ENCODE peak calls at places on chromosomes 3 and 15, in eight cellular contexts. K is endothelial cell of umbilical vein, D is GM23338, P is IMR-90, Q is GM23248, U is keratinocyte, Y is fibroblast of lung, L is osteoblast. Z is an unnamed sample. For H4K20me1, the result is how much of the 10 kb centered on the place peaks cover.

GRCh38 chr3:9727041-9727595 is 4.4 kb upstream of the BRPF1 start:
- DNase-seq in K (no peak), D (peak), P (no peak), Q (peak), U (no peak), Y (no peak), L (no peak), Z (no peak)

GRCh38 chr3:127655641-127656040 is 17.1 kb upstream of the ABTB1 start:
- DNase-seq in K (no peak), D (no peak), P (peak), Q (peak), U (no peak), Y (peak), L (peak), Z (peak)

GRCh38 chr3:129058441-129059194 is 2.0 kb upstream of the GP9 start:
- DNase-seq in K (no peak), D (peak), P (no peak), Q (no peak), U (no peak), Y (no peak), L (peak), Z (no peak)

GRCh38 chr3:20147374-20147773 is 38.6 kb downstream of the SGO1 start:
- DNase-seq in K (no peak), D (no peak), P (no peak), Q (no peak), U (no peak), Y (no peak), L (no peak), Z (no peak)

GRCh38 chr3:48664313-48664644 is 1.6 kb upstream of the CELSR3 start:
- DNase-seq in K (no peak), D (no peak), P (no peak), Q (no peak), U (no peak), Y (no peak), L (no peak), Z (no peak)

GRCh38 chr3:16290007-16290826 is 25.2 kb downstream of the OXNAD1 start:
- DNase-seq in K (peak), D (peak), P (peak), Q (peak), U (no peak), Y (peak), L (no peak), Z (no peak)

GRCh38 chr3:128318275-128318920 is 148.3 kb downstream of the DNAJB8 start:
- DNase-seq in K (no peak), D (no peak), P (no peak), Q (no peak), U (no peak), Y (no peak), L (no peak), Z (no peak)

GRCh38 chr3:12336099-12336498 is 47.2 kb downstream of the PPARG start:
- DNase-seq in K (no peak), D (no peak), P (no peak), Q (no peak), U (no peak), Y (peak), L (no peak), Z (peak)

GRCh38 chr3:187770224-187770623 is 25.0 kb upstream of the BCL6 start:
- DNase-seq in K (no peak), D (no peak), P (no peak), Q (no peak), U (no peak), Y (no peak), L (no peak), Z (no peak)

GRCh38 chr15:33310481-33311311 is at the start of gene RYR3:
- DNase-seq in K (no peak), D (peak), P (no peak), Q (peak), U (no peak), Y (peak), L (peak), Z (peak)

GRCh38 chr15:85504739-85505676 is 124.6 kb downstream of the AKAP13 start:
- DNase-seq in K (peak), D (peak), P (peak), Q (peak), U (peak), Y (peak), L (peak), Z (peak)

GRCh38 chr15:33735637-33736247 is 232.6 kb upstream of the CHRM5 start:
- DNase-seq in K (peak), D (peak), P (peak), Q (peak), U (no peak), Y (peak), L (no peak), Z (no peak)

GRCh38 chr15:60526127-60526616 is 47.2 kb upstream of the ICE2 start:
- DNase-seq in K (no peak), D (no peak), P (no peak), Q (no peak), U (no peak), Y (no peak), L (no peak), Z (no peak)

GRCh38 chr15:70690491-70691281 is 72.7 kb downstream of the UACA start:
- DNase-seq in K (peak), D (no peak), P (no peak), Q (no peak), U (no peak), Y (peak), L (no peak), Z (no peak)

GRCh38 chr3:66224220-66224619 is 3.4 kb downstream of the SLC25A26 start:
- DNase-seq in K (no peak), D (no peak), P (no peak), Q (no peak), U (no peak), Y (no peak), L (no peak), Z (no peak)

GRCh38 chr15:81292516-81293001 is 31.4 kb downstream of the STARD5 start:
- DNase-seq in K (no peak), D (no peak), P (no peak), Q (no peak), U (no peak), Y (no peak), L (no peak), Z (no peak)

GRCh38 chr15:75531041-75531450 is 48.1 kb downstream of the PTPN9 start:
- DNase-seq in K (no peak), D (no peak), P (peak), Q (peak), U (no peak), Y (peak), L (peak), Z (peak)

GRCh38 chr3:11956781-11957180 is 47.4 kb upstream of the SYN2 start:
- DNase-seq in K (no peak), D (no peak), P (no peak), Q (no peak), U (no peak), Y (no peak), L (no peak), Z (no peak)

GRCh38 chr3:195855471-195856409 is 44.0 kb upstream of the MUC4 start:
- DNase-seq in K (no peak), D (no peak), P (no peak), Q (no peak), U (no peak), Y (no peak), L (peak), Z (no peak)

GRCh38 chr15:40280260-40281056 is 2.4 kb downstream of the ANKRD63 start:
- DNase-seq in K (no peak), D (peak), P (no peak), Q (no peak), U (no peak), Y (no peak), L (no peak), Z (no peak)

GRCh38 chr15:31402511-31403056 is 75.9 kb downstream of the KLF13 start:
- DNase-seq in K (no peak), D (no peak), P (peak), Q (peak), U (no peak), Y (no peak), L (peak), Z (no peak)

GRCh38 chr3:156448300-156448699 is 106.6 kb downstream of the SSR3 start:
- DNase-seq in K (peak), D (peak), P (peak), Q (peak), U (no peak), Y (peak), L (peak), Z (no peak)

GRCh38 chr15:63090502-63091286 is 31.0 kb upstream of the LACTB start:
- DNase-seq in K (no peak), D (no peak), P (no peak), Q (no peak), U (no peak), Y (no peak), L (peak), Z (no peak)

GRCh38 chr15:31266712-31267111 is 59.9 kb upstream of the KLF13 start:
- DNase-seq in K (no peak), D (no peak), P (no peak), Q (no peak), U (no peak), Y (no peak), L (no peak), Z (no peak)

GRCh38 chr3:150170843-150171513 is 200.3 kb upstream of the PFN2 start:
- DNase-seq in K (no peak), D (no peak), P (peak), Q (no peak), U (no peak), Y (no peak), L (no peak), Z (no peak)

GRCh38 chr15:33154366-33155166 is 39.9 kb downstream of the FMN1 start:
- DNase-seq in K (no peak), D (no peak), P (peak), Q (peak), U (peak), Y (peak), L (peak), Z (peak)

GRCh38 chr3:179949869-179950268 is 86.9 kb downstream of the PEX5L start:
- DNase-seq in K (no peak), D (no peak), P (no peak), Q (no peak), U (no peak), Y (no peak), L (no peak), Z (no peak)

DNA sequence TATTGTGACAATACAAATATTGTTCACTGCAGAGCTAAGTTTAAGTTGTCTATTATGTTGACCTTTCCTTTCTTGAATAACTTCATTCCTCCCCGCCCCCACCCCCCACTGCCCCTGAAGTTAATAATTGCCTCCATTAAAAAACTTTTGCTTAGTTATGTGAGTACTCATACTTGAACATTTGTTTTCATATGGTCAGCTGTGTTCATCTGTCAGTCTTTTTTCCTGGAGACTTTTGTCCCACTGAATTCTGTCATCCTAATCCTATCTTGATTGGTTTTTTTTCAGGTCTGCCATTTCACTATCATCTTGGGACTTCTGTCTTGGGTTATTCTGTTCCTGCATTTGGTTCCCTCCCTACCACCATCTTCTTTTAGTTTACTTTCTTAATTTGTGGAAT is 8.5 kb downstream of the SLC25A36 start:
- DNase-seq in K (no peak), D (no peak), P (no peak), Q (no peak), U (no peak), Y (no peak), L (no peak), Z (no peak)
- H4K20me1 ChIP-seq in K (under half), D (half or more), P (half or more), Q (under half), U (under half), Y (under half), L (under half), Z (half or more)

GRCh38 chr3:125337506-125337905 is 37.6 kb downstream of the ZNF148 start:
- DNase-seq in K (no peak), D (no peak), P (no peak), Q (no peak), U (no peak), Y (no peak), L (no peak), Z (no peak)

GRCh38 chr3:125340121-125340520 is 35.0 kb downstream of the ZNF148 start:
- DNase-seq in K (no peak), D (no peak), P (no peak), Q (no peak), U (no peak), Y (no peak), L (no peak), Z (no peak)

GRCh38 chr3:125331243-125331642 is 43.9 kb downstream of the ZNF148 start:
- DNase-seq in K (no peak), D (no peak), P (no peak), Q (peak), U (no peak), Y (peak), L (no peak), Z (peak)

GRCh38 chr3:125332504-125332903 is 42.6 kb downstream of the ZNF148 start:
- DNase-seq in K (no peak), D (peak), P (no peak), Q (no peak), U (no peak), Y (no peak), L (no peak), Z (no peak)

DNA sequence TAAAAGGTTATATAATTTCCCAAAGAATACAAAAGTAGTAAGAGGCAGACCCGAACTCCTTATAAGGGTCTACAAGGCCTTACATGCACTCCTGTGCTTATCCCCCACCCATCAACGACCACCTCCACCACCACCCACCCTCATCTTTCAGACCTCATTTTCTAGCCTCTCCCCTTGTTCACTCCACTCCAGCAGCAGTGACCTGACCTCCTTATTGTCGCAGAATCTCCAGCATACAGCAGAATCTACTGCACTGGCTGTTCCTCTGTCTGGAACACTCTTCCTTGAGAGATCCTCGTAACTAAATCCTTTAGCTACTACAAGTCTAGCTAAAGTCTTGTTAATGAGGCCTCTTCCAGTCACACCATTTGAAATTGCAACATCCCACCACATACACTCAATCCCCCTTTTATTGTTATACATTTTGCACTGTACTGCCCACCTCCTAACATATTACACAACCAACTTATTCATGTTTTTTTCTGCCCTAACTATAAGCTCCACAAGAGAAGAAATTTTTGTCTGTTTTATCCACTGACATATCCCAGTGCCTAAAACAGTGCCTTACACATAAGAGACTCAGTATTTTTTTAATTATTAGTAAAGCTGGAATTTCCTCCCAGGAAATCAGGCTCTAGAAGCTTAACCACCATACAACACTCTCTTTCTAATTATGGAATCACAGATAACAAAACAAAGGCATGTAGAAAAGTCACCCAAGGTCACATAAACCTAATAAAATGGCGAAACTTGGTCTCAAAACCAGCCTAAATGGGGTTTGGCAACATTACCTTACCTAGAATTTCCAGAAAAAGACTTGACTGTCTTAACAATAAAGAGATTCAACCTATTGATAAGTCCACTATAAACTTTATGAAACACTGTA is 40.2 kb downstream of the ZNF148 start:
- DNase-seq in K (peak), D (no peak), P (no peak), Q (no peak), U (no peak), Y (peak), L (peak), Z (no peak)
- H4K20me1 ChIP-seq in K (under half), D (under half), P (half or more), Q (under half), U (under half), Y (under half), L (half or more), Z (half or more)

GRCh38 chr3:177069514-177070329 is 127.6 kb downstream of the TBL1XR1 start:
- DNase-seq in K (peak), D (no peak), P (peak), Q (peak), U (no peak), Y (peak), L (peak), Z (peak)

GRCh38 chr3:177066068-177066467 is 131.2 kb downstream of the TBL1XR1 start:
- DNase-seq in K (no peak), D (no peak), P (no peak), Q (no peak), U (no peak), Y (no peak), L (no peak), Z (no peak)

GRCh38 chr3:177065285-177066028 is 131.8 kb downstream of the TBL1XR1 start:
- DNase-seq in K (no peak), D (no peak), P (no peak), Q (no peak), U (no peak), Y (peak), L (no peak), Z (peak)

GRCh38 chr3:177071496-177072156 is 125.7 kb downstream of the TBL1XR1 start:
- DNase-seq in K (no peak), D (no peak), P (no peak), Q (no peak), U (no peak), Y (no peak), L (peak), Z (no peak)

DNA sequence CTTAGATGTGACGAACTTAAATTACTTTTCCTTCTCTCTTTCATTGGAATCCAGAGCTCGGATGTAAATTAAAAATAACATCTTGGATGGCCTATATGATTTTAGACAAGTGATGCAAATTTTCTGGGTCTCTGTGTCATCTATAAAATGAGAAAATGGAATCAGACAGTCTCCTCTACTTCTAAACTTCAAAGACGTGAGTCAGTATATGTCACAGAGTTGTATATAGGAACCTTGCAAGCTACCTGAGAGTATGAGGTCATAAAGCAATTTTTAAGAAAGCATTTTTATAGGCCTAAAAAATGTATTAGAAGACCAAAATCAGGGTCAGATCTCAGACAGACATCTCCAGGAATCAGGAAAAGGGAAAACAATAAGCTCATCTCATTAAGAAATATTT is 128.3 kb downstream of the TBL1XR1 start:
- DNase-seq in K (no peak), D (no peak), P (no peak), Q (no peak), U (no peak), Y (no peak), L (no peak), Z (no peak)
- H4K20me1 ChIP-seq in K (under half), D (under half), P (half or more), Q (under half), U (under half), Y (under half), L (under half), Z (half or more)

GRCh38 chr3:140187648-140188221 is 252.8 kb downstream of the CLSTN2 start:
- DNase-seq in K (no peak), D (no peak), P (no peak), Q (no peak), U (no peak), Y (no peak), L (no peak), Z (no peak)

GRCh38 chr3:140185375-140185774 is 250.4 kb downstream of the CLSTN2 start:
- DNase-seq in K (no peak), D (no peak), P (no peak), Q (no peak), U (no peak), Y (no peak), L (no peak), Z (no peak)

GRCh38 chr3:140187028-140187427 is 252.0 kb downstream of the CLSTN2 start:
- DNase-seq in K (no peak), D (no peak), P (no peak), Q (no peak), U (no peak), Y (no peak), L (no peak), Z (no peak)

GRCh38 chr3:140186421-140186920 is 251.5 kb downstream of the CLSTN2 start:
- DNase-seq in K (no peak), D (no peak), P (peak), Q (peak), U (no peak), Y (peak), L (no peak), Z (peak)

DNA sequence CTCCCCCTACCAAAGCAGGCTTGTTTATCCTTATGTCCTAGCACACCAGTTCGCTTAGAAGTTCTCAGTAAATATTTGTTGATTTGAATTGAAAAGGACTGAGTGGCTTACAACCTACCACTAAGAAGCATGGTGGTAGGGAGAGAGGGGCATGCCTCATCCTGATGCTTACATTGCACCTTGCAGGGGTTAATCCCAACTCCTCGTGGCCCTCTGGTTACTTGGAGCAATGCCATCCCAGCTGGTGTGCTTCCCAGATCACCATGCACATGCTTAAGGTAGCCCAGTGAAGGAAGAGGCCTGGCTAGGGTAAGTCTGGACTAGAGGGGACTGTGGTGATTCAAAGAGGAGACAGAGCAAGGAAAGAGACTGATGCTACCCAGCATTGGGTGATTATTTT is 253.3 kb downstream of the CLSTN2 start:
- DNase-seq in K (no peak), D (no peak), P (no peak), Q (no peak), U (no peak), Y (no peak), L (no peak), Z (no peak)
- H4K20me1 ChIP-seq in K (under half), D (under half), P (under half), Q (under half), U (under half), Y (under half), L (under half), Z (under half)

GRCh38 chr15:92056875-92057274 is 203.4 kb downstream of the SLCO3A1 start:
- DNase-seq in K (no peak), D (no peak), P (no peak), Q (no peak), U (no peak), Y (no peak), L (no peak), Z (no peak)

GRCh38 chr15:92053727-92054316 is 200.3 kb downstream of the SLCO3A1 start:
- DNase-seq in K (no peak), D (peak), P (no peak), Q (no peak), U (no peak), Y (no peak), L (no peak), Z (no peak)

GRCh38 chr15:92062505-92062904 is 209.0 kb downstream of the SLCO3A1 start:
- DNase-seq in K (no peak), D (no peak), P (no peak), Q (no peak), U (no peak), Y (no peak), L (no peak), Z (no peak)

GRCh38 chr15:92061511-92062200 is 208.1 kb downstream of the SLCO3A1 start:
- DNase-seq in K (no peak), D (no peak), P (no peak), Q (no peak), U (no peak), Y (no peak), L (no peak), Z (no peak)

GRCh38 chr15:92059036-92059970 is 205.8 kb downstream of the SLCO3A1 start:
- DNase-seq in K (no peak), D (no peak), P (no peak), Q (no peak), U (no peak), Y (no peak), L (peak), Z (no peak)
- H4K20me1 ChIP-seq in K (under half), D (under half), P (under half), Q (under half), U (under half), Y (under half), L (under half), Z (under half)